ENCODE peak calls at places on chromosome 19, in eight cellular contexts. J is heart right ventricle; N is cardiac fibroblast; P is GM12878; V is neural crest cell; Z is DND-41; O is activated CD8-positive, alpha-beta T cell treated with anti-CD3 and anti-CD28 coated beads for 36 hours; C is cardiac muscle cell. D is an unnamed sample.

GRCh38 chr19:39908803-39909202 is 25.6 kb downstream of the FCGBP start:
- DNase-seq in J (no peak), N (no peak), P (no peak), V (no peak), Z (no peak), O (no peak), C (no peak), D (no peak)

GRCh38 chr19:53328967-53329366 is 4.6 kb upstream of the ZNF845 start:
- DNase-seq in J (peak; percentile 69), N (peak; percentile 32), P (no peak), V (no peak), Z (no peak), O (peak; percentile 42), C (peak; percentile 41), D (no peak)

GRCh38 chr19:33673258-33673875 is 51.6 kb downstream of the CHST8 start:
- DNase-seq in J (no peak), N (no peak), P (no peak), V (no peak), Z (no peak), O (no peak), C (no peak), D (no peak)

GRCh38 chr19:40280608-40281221 is 4.4 kb downstream of the AKT2 start:
- DNase-seq in J (peak; percentile 40), N (no peak), P (no peak), V (no peak), Z (no peak), O (no peak), C (no peak), D (no peak)

GRCh38 chr19:19146000-19146608 is 7.8 kb upstream of the TMEM161A start:
- DNase-seq in J (peak; percentile 76), N (peak; percentile 73), P (no peak), V (peak; percentile 96), Z (peak; percentile 83), O (peak; percentile 92), C (peak; percentile 73), D (peak; percentile 94)

GRCh38 chr19:32397736-32398135 is 7.8 kb upstream of the DPY19L3 start:
- DNase-seq in J (no peak), N (peak; percentile 76), P (no peak), V (no peak), Z (no peak), O (no peak), C (peak; percentile 78), D (no peak)

GRCh38 chr19:2633693-2634075 is 68.8 kb downstream of the GNG7 start:
- DNase-seq in J (no peak), N (no peak), P (no peak), V (no peak), Z (no peak), O (no peak), C (no peak), D (no peak)

GRCh38 chr19:31107096-31107495 is 242.1 kb downstream of the TSHZ3 start:
- DNase-seq in J (no peak), N (no peak), P (no peak), V (no peak), Z (no peak), O (no peak), C (no peak), D (no peak)

GRCh38 chr19:36876993-36877938 is 26.6 kb downstream of the ZNF345 start:
- DNase-seq in J (no peak), N (no peak), P (no peak), V (no peak), Z (no peak), O (no peak), C (peak; percentile 2), D (no peak)

GRCh38 chr19:40745402-40745780 is 4.9 kb downstream of the ACTMAP start:
- DNase-seq in J (no peak), N (peak; percentile 78), P (no peak), V (no peak), Z (no peak), O (no peak), C (peak; percentile 86), D (no peak)

GRCh38 chr19:41753159-41753558 is 2.2 kb upstream of the CEACAM6 start:
- DNase-seq in J (no peak), N (peak; percentile 18), P (no peak), V (peak; percentile 25), Z (peak; percentile 65), O (peak; percentile 84), C (peak; percentile 40), D (peak; percentile 36)

GRCh38 chr19:16376241-16376640 is 51.6 kb downstream of the KLF2 start:
- DNase-seq in J (no peak), N (no peak), P (no peak), V (no peak), Z (no peak), O (no peak), C (no peak), D (no peak)

GRCh38 chr19:38740932-38741331 is 3.3 kb downstream of the CAPN12 start:
- DNase-seq in J (no peak), N (no peak), P (no peak), V (no peak), Z (no peak), O (no peak), C (no peak), D (no peak)

GRCh38 chr19:8352134-8352827 is 9.2 kb upstream of the KANK3 start:
- DNase-seq in J (no peak), N (peak; percentile 61), P (no peak), V (no peak), Z (no peak), O (no peak), C (peak; percentile 61), D (no peak)

GRCh38 chr19:19567391-19567790 is 29.3 kb downstream of the CILP2 start:
- DNase-seq in J (no peak), N (no peak), P (no peak), V (no peak), Z (no peak), O (no peak), C (no peak), D (no peak)

GRCh38 chr19:29499921-29500590 is 25.7 kb upstream of the VSTM2B start:
- DNase-seq in J (no peak), N (no peak), P (no peak), V (no peak), Z (no peak), O (no peak), C (no peak), D (no peak)

GRCh38 chr19:50000038-50000890 is 24.9 kb downstream of the VRK3 start:
- DNase-seq in J (no peak), N (no peak), P (no peak), V (no peak), Z (no peak), O (peak; percentile 56), C (no peak), D (no peak)

GRCh38 chr19:46481187-46481586 is 9.8 kb upstream of the PNMA8A start:
- DNase-seq in J (no peak), N (peak; percentile 72), P (no peak), V (no peak), Z (no peak), O (no peak), C (peak; percentile 73), D (no peak)
- TF ChIP-seq CTCF in J (no peak), N (no peak), P (no peak), V (no peak), Z (no peak), O (no peak), C (no peak), D (no peak)

DNA sequence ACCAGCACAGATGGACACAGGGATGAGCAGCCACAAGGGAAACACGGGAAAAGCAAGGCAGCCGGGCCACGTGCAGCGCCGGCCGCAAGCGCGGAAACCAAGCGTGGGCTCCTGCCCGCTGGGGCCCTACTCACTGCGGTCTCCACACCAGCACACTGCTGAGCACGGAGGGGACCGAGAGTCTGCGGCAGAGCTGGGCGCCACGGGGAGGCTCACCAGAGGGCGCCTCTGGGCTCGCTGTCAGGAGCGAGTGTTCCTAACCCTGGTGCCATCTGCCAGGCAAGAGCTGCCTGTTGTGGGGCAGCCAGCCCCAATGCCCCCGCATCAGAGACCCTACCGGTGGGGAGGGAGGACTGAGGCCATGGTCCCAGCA is 26.5 kb downstream of the MPND start:
- DNase-seq in J (no peak), N (no peak), P (no peak), V (peak; percentile 36), Z (peak; percentile 51), O (peak; percentile 90), C (no peak), D (peak; percentile 37)
- TF ChIP-seq CTCF in J (peak; percentile 43), N (peak; percentile 4), P (peak; percentile 80), V (peak; percentile 50), Z (peak; percentile 36), O (peak; percentile 62), C (peak; percentile 29), D (no peak)

DNA sequence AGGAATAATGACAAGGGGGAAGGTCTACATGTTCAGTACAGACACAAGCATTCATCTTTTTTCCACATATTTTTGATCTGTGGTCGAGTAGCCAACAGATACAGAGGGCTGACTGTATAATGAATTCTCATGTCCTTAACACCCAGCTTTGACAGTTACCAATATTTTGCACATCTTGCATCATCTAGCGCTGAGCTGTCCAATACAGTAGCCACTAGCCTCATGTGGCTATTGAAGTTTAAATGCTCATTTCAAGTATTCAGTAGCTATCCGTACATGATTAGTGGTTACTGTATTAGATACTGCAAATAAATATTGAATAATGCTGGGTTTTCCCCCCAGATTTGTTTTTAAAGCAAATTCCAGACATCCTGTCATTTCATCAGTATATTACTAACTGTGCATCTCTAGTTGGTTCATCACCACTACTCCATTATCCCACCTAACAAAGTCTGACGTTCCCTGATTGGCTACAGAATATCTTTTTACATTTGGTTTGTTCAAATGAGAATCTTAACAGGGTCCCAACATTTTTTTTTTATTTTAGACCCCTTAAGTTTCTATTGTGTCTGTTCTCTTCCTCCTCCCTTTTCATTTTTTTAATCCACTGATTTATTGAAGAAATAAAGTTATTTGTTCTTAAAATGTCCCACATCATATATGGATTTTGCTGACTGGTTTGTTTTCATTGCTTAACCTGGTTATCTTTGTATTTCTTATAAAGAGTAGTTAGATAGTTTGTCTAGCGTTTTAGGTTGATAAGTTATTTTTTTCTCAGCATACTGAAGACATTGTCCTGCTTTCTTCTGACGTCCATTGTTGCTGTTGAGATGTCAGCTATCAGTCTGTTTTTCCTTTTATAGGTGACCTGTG is 8.2 kb downstream of the ZNF177 start:
- DNase-seq in J (no peak), N (no peak), P (no peak), V (no peak), Z (no peak), O (no peak), C (no peak), D (no peak)
- TF ChIP-seq CTCF in J (no peak), N (no peak), P (no peak), V (no peak), Z (no peak), O (no peak), C (no peak), D (no peak)

GRCh38 chr19:6357995-6358394 is 3.3 kb upstream of the CLPP start:
- DNase-seq in J (no peak), N (no peak), P (no peak), V (no peak), Z (no peak), O (no peak), C (no peak), D (no peak)

GRCh38 chr19:6350688-6351087 is 10.6 kb upstream of the CLPP start:
- DNase-seq in J (no peak), N (no peak), P (no peak), V (no peak), Z (no peak), O (no peak), C (no peak), D (no peak)

GRCh38 chr19:6352381-6353165 is 8.8 kb upstream of the CLPP start:
- DNase-seq in J (no peak), N (no peak), P (no peak), V (no peak), Z (no peak), O (no peak), C (no peak), D (no peak)

GRCh38 chr19:6357174-6357573 is 4.2 kb upstream of the CLPP start:
- DNase-seq in J (no peak), N (no peak), P (no peak), V (no peak), Z (no peak), O (no peak), C (no peak), D (no peak)

GRCh38 chr19:6354098-6354674 is 7.1 kb upstream of the CLPP start:
- DNase-seq in J (no peak), N (peak; percentile 43), P (no peak), V (no peak), Z (no peak), O (no peak), C (peak; percentile 33), D (no peak)
- TF ChIP-seq CTCF in J (peak; percentile 48), N (peak; percentile 50), P (no peak), V (peak; percentile 59), Z (peak; percentile 8), O (peak; percentile 33), C (peak; percentile 45), D (no peak)